ENCODE peak calls at places on chromosome 7, in nine cellular contexts. One of them, this sample, is unnamed.

GRCh38 chr7:28136420-28136819 is 44.2 kb downstream of the JAZF1 start:
- DNase-seq in body of pancreas: no peak
- DNase-seq in sigmoid colon: no peak
- DNase-seq in DMS 273 treated with DMSO at 0.1 percent for 48 hours: no peak
- DNase-seq in SK-MEL-5: peak; percentile 61
- DNase-seq in posterior cingulate gyrus: no peak
- DNase-seq in NCI-H460: no peak
- DNase-seq in epithelial cell of esophagus: no peak
- DNase-seq in stimulated activated CD8-positive, alpha-beta memory T cell treated with anti-CD3 and anti-CD28 coated beads, Interleukin-7, amount 100 ng/mL, for 4 hours: no peak
- DNase-seq in this sample: no peak

GRCh38 chr7:65988084-65988483 is 6.1 kb upstream of the GUSB start:
- DNase-seq in body of pancreas: no peak
- DNase-seq in sigmoid colon: no peak
- DNase-seq in DMS 273 treated with DMSO at 0.1 percent for 48 hours: no peak
- DNase-seq in SK-MEL-5: no peak
- DNase-seq in posterior cingulate gyrus: no peak
- DNase-seq in NCI-H460: no peak
- DNase-seq in epithelial cell of esophagus: no peak
- DNase-seq in stimulated activated CD8-positive, alpha-beta memory T cell treated with anti-CD3 and anti-CD28 coated beads, Interleukin-7, amount 100 ng/mL, for 4 hours: no peak
- DNase-seq in this sample: no peak

GRCh38 chr7:147584771-147585193 is 1005.8 kb upstream of the C7orf33 start:
- DNase-seq in body of pancreas: no peak
- DNase-seq in sigmoid colon: no peak
- DNase-seq in DMS 273 treated with DMSO at 0.1 percent for 48 hours: no peak
- DNase-seq in SK-MEL-5: no peak
- DNase-seq in posterior cingulate gyrus: no peak
- DNase-seq in NCI-H460: no peak
- DNase-seq in epithelial cell of esophagus: no peak
- DNase-seq in stimulated activated CD8-positive, alpha-beta memory T cell treated with anti-CD3 and anti-CD28 coated beads, Interleukin-7, amount 100 ng/mL, for 4 hours: no peak
- DNase-seq in this sample: no peak

GRCh38 chr7:48875300-48875916 is 48.9 kb upstream of the CDC14C start:
- DNase-seq in body of pancreas: peak; percentile 11
- DNase-seq in sigmoid colon: no peak
- DNase-seq in DMS 273 treated with DMSO at 0.1 percent for 48 hours: no peak
- DNase-seq in SK-MEL-5: peak; percentile 82
- DNase-seq in posterior cingulate gyrus: peak; percentile 95
- DNase-seq in NCI-H460: peak; percentile 14
- DNase-seq in epithelial cell of esophagus: peak; percentile 71
- DNase-seq in stimulated activated CD8-positive, alpha-beta memory T cell treated with anti-CD3 and anti-CD28 coated beads, Interleukin-7, amount 100 ng/mL, for 4 hours: no peak
- DNase-seq in this sample: peak; percentile 28

GRCh38 chr7:99409192-99409572 is 413 bp downstream of the BUD31 start:
- DNase-seq in body of pancreas: no peak
- DNase-seq in sigmoid colon: no peak
- DNase-seq in DMS 273 treated with DMSO at 0.1 percent for 48 hours: no peak
- DNase-seq in SK-MEL-5: no peak
- DNase-seq in posterior cingulate gyrus: no peak
- DNase-seq in NCI-H460: no peak
- DNase-seq in epithelial cell of esophagus: no peak
- DNase-seq in stimulated activated CD8-positive, alpha-beta memory T cell treated with anti-CD3 and anti-CD28 coated beads, Interleukin-7, amount 100 ng/mL, for 4 hours: no peak
- DNase-seq in this sample: no peak

GRCh38 chr7:152315845-152316244 is 120.0 kb downstream of the KMT2C start:
- DNase-seq in body of pancreas: no peak
- DNase-seq in sigmoid colon: no peak
- DNase-seq in DMS 273 treated with DMSO at 0.1 percent for 48 hours: no peak
- DNase-seq in SK-MEL-5: no peak
- DNase-seq in posterior cingulate gyrus: no peak
- DNase-seq in NCI-H460: no peak
- DNase-seq in epithelial cell of esophagus: no peak
- DNase-seq in stimulated activated CD8-positive, alpha-beta memory T cell treated with anti-CD3 and anti-CD28 coated beads, Interleukin-7, amount 100 ng/mL, for 4 hours: no peak
- DNase-seq in this sample: no peak

GRCh38 chr7:105010538-105011523 is 3.2 kb upstream of the KMT2E start:
- DNase-seq in body of pancreas: no peak
- DNase-seq in sigmoid colon: no peak
- DNase-seq in DMS 273 treated with DMSO at 0.1 percent for 48 hours: no peak
- DNase-seq in SK-MEL-5: peak; percentile 29
- DNase-seq in posterior cingulate gyrus: no peak
- DNase-seq in NCI-H460: no peak
- DNase-seq in epithelial cell of esophagus: peak; percentile 32
- DNase-seq in stimulated activated CD8-positive, alpha-beta memory T cell treated with anti-CD3 and anti-CD28 coated beads, Interleukin-7, amount 100 ng/mL, for 4 hours: no peak
- DNase-seq in this sample: no peak

GRCh38 chr7:33764752-33765451 is 140.4 kb upstream of the BMPER start:
- DNase-seq in body of pancreas: peak; percentile 20
- DNase-seq in sigmoid colon: no peak
- DNase-seq in DMS 273 treated with DMSO at 0.1 percent for 48 hours: no peak
- DNase-seq in SK-MEL-5: no peak
- DNase-seq in posterior cingulate gyrus: no peak
- DNase-seq in NCI-H460: no peak
- DNase-seq in epithelial cell of esophagus: peak; percentile 78
- DNase-seq in stimulated activated CD8-positive, alpha-beta memory T cell treated with anti-CD3 and anti-CD28 coated beads, Interleukin-7, amount 100 ng/mL, for 4 hours: no peak
- DNase-seq in this sample: no peak

GRCh38 chr7:90111-91063 is 102.0 kb upstream of the FAM20C start:
- DNase-seq in body of pancreas: no peak
- DNase-seq in sigmoid colon: peak; percentile 65
- DNase-seq in DMS 273 treated with DMSO at 0.1 percent for 48 hours: no peak
- DNase-seq in SK-MEL-5: no peak
- DNase-seq in posterior cingulate gyrus: no peak
- DNase-seq in NCI-H460: no peak
- DNase-seq in epithelial cell of esophagus: peak; percentile 59
- DNase-seq in stimulated activated CD8-positive, alpha-beta memory T cell treated with anti-CD3 and anti-CD28 coated beads, Interleukin-7, amount 100 ng/mL, for 4 hours: no peak
- DNase-seq in this sample: no peak

GRCh38 chr7:155001756-155002410 is 1.0 kb downstream of the PAXIP1 start:
- DNase-seq in body of pancreas: no peak
- DNase-seq in sigmoid colon: no peak
- DNase-seq in DMS 273 treated with DMSO at 0.1 percent for 48 hours: no peak
- DNase-seq in SK-MEL-5: no peak
- DNase-seq in posterior cingulate gyrus: no peak
- DNase-seq in NCI-H460: no peak
- DNase-seq in epithelial cell of esophagus: no peak
- DNase-seq in stimulated activated CD8-positive, alpha-beta memory T cell treated with anti-CD3 and anti-CD28 coated beads, Interleukin-7, amount 100 ng/mL, for 4 hours: no peak
- DNase-seq in this sample: no peak

GRCh38 chr7:80770061-80770460 is 131.6 kb downstream of the CD36 start:
- DNase-seq in body of pancreas: no peak
- DNase-seq in sigmoid colon: no peak
- DNase-seq in DMS 273 treated with DMSO at 0.1 percent for 48 hours: no peak
- DNase-seq in SK-MEL-5: no peak
- DNase-seq in posterior cingulate gyrus: no peak
- DNase-seq in NCI-H460: no peak
- DNase-seq in epithelial cell of esophagus: no peak
- DNase-seq in stimulated activated CD8-positive, alpha-beta memory T cell treated with anti-CD3 and anti-CD28 coated beads, Interleukin-7, amount 100 ng/mL, for 4 hours: no peak
- DNase-seq in this sample: no peak

GRCh38 chr7:100373261-100373831 is at the start of gene PILRA:
- DNase-seq in body of pancreas: no peak
- DNase-seq in sigmoid colon: no peak
- DNase-seq in DMS 273 treated with DMSO at 0.1 percent for 48 hours: no peak
- DNase-seq in SK-MEL-5: no peak
- DNase-seq in posterior cingulate gyrus: no peak
- DNase-seq in NCI-H460: no peak
- DNase-seq in epithelial cell of esophagus: no peak
- DNase-seq in stimulated activated CD8-positive, alpha-beta memory T cell treated with anti-CD3 and anti-CD28 coated beads, Interleukin-7, amount 100 ng/mL, for 4 hours: no peak
- DNase-seq in this sample: no peak

GRCh38 chr7:23012797-23013714 is 874 bp downstream of the HYCC1 start:
- DNase-seq in body of pancreas: peak; percentile 18
- DNase-seq in sigmoid colon: peak; percentile 76
- DNase-seq in DMS 273 treated with DMSO at 0.1 percent for 48 hours: peak; percentile 68
- DNase-seq in SK-MEL-5: peak; percentile 35
- DNase-seq in posterior cingulate gyrus: peak; percentile 88
- DNase-seq in NCI-H460: no peak
- DNase-seq in epithelial cell of esophagus: peak; percentile 39
- DNase-seq in stimulated activated CD8-positive, alpha-beta memory T cell treated with anti-CD3 and anti-CD28 coated beads, Interleukin-7, amount 100 ng/mL, for 4 hours: no peak
- DNase-seq in this sample: peak; percentile 29

GRCh38 chr7:11648980-11649379 is 183.0 kb downstream of the THSD7A start:
- DNase-seq in body of pancreas: no peak
- DNase-seq in sigmoid colon: no peak
- DNase-seq in DMS 273 treated with DMSO at 0.1 percent for 48 hours: no peak
- DNase-seq in SK-MEL-5: peak; percentile 37
- DNase-seq in posterior cingulate gyrus: no peak
- DNase-seq in NCI-H460: no peak
- DNase-seq in epithelial cell of esophagus: no peak
- DNase-seq in stimulated activated CD8-positive, alpha-beta memory T cell treated with anti-CD3 and anti-CD28 coated beads, Interleukin-7, amount 100 ng/mL, for 4 hours: no peak
- DNase-seq in this sample: no peak

GRCh38 chr7:2729043-2729892 is 41.3 kb downstream of the AMZ1 start:
- DNase-seq in body of pancreas: no peak
- DNase-seq in sigmoid colon: peak; percentile 85
- DNase-seq in DMS 273 treated with DMSO at 0.1 percent for 48 hours: no peak
- DNase-seq in SK-MEL-5: no peak
- DNase-seq in posterior cingulate gyrus: peak; percentile 87
- DNase-seq in NCI-H460: no peak
- DNase-seq in epithelial cell of esophagus: no peak
- DNase-seq in stimulated activated CD8-positive, alpha-beta memory T cell treated with anti-CD3 and anti-CD28 coated beads, Interleukin-7, amount 100 ng/mL, for 4 hours: no peak
- DNase-seq in this sample: no peak

GRCh38 chr7:42014625-42015412 is 222.2 kb downstream of the GLI3 start:
- DNase-seq in body of pancreas: no peak
- DNase-seq in sigmoid colon: no peak
- DNase-seq in DMS 273 treated with DMSO at 0.1 percent for 48 hours: no peak
- DNase-seq in SK-MEL-5: peak; percentile 81
- DNase-seq in posterior cingulate gyrus: no peak
- DNase-seq in NCI-H460: peak; percentile 48
- DNase-seq in epithelial cell of esophagus: peak; percentile 61
- DNase-seq in stimulated activated CD8-positive, alpha-beta memory T cell treated with anti-CD3 and anti-CD28 coated beads, Interleukin-7, amount 100 ng/mL, for 4 hours: no peak
- DNase-seq in this sample: peak; percentile 70